ENCODE peak calls at places on chromosomes 16 and 17, in six cellular contexts. U, E, L, Q, A and S are unnamed samples.

GRCh38 chr17:40168262-40168832 is 8.9 kb upstream of the RAPGEFL1 start:
- DNase-seq in U (no peak), E (peak; percentile 69), L (peak; percentile 59), Q (peak; percentile 60), A (peak; percentile 70), S (peak; percentile 57)

GRCh38 chr16:57009641-57010170 is 20.3 kb downstream of the NLRC5 start:
- DNase-seq in U (no peak), E (no peak), L (no peak), Q (no peak), A (no peak), S (no peak)

GRCh38 chr16:8866884-8867482 is 1.8 kb downstream of the CARHSP1 start:
- DNase-seq in U (no peak), E (no peak), L (no peak), Q (no peak), A (peak; percentile 39), S (no peak)

GRCh38 chr16:12398029-12398735 is 405.5 kb downstream of the CPPED1 start:
- DNase-seq in U (no peak), E (peak; percentile 51), L (no peak), Q (no peak), A (no peak), S (no peak)

GRCh38 chr17:9475259-9475658 is 100.4 kb downstream of the STX8 start:
- DNase-seq in U (no peak), E (no peak), L (no peak), Q (no peak), A (no peak), S (no peak)

GRCh38 chr16:1293921-1294656 is 15.3 kb upstream of the UBE2I start:
- DNase-seq in U (no peak), E (no peak), L (no peak), Q (peak; percentile 53), A (no peak), S (no peak)

GRCh38 chr17:7503521-7503920 is 19.4 kb downstream of the POLR2A start:
- DNase-seq in U (no peak), E (no peak), L (no peak), Q (no peak), A (no peak), S (no peak)

GRCh38 chr17:29195465-29196081 is 15.4 kb upstream of the MYO18A start:
- DNase-seq in U (no peak), E (no peak), L (no peak), Q (peak; percentile 75), A (no peak), S (no peak)

DNA sequence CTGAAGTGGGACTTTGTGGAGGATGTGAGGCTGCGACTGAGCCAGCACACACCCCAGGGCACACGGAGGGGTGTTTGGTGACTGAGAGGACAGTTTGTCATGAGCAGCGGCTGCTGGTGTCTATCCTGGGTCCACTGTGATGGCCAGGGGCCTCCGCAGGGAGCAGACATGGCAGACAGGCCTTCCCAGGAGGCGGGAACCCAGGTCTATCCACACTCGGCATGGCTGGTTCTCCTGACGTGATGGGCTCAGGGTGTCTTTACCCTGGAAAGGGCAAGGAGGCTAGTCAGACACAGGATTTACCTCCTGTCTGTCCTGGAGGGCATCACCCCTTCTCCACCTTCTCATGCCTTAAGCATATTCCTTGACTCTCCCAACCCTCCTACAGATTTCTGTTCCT is 671 bp upstream of the CD300C start:
- DNase-seq in U (no peak), E (no peak), L (no peak), Q (no peak), A (no peak), S (no peak)
- H3K14ac ChIP-seq in U (no peak overlapping the region), E (no peak overlapping the region), L (no peak overlapping the region), Q (no peak overlapping the region), A (no peak overlapping the region), S (no peak overlapping the region)

GRCh38 chr17:82058855-82059249 is 6.8 kb downstream of the DUS1L start:
- DNase-seq in U (no peak), E (no peak), L (no peak), Q (no peak), A (no peak), S (no peak)

GRCh38 chr17:82060001-82060380 is 5.6 kb downstream of the DUS1L start:
- DNase-seq in U (no peak), E (no peak), L (no peak), Q (no peak), A (no peak), S (no peak)

GRCh38 chr17:82059272-82060000 is 6.2 kb downstream of the DUS1L start:
- DNase-seq in U (no peak), E (no peak), L (no peak), Q (no peak), A (no peak), S (no peak)

GRCh38 chr17:82056729-82057621 is 5.3 kb downstream of the GPS1 start:
- DNase-seq in U (no peak), E (no peak), L (no peak), Q (no peak), A (no peak), S (no peak)

DNA sequence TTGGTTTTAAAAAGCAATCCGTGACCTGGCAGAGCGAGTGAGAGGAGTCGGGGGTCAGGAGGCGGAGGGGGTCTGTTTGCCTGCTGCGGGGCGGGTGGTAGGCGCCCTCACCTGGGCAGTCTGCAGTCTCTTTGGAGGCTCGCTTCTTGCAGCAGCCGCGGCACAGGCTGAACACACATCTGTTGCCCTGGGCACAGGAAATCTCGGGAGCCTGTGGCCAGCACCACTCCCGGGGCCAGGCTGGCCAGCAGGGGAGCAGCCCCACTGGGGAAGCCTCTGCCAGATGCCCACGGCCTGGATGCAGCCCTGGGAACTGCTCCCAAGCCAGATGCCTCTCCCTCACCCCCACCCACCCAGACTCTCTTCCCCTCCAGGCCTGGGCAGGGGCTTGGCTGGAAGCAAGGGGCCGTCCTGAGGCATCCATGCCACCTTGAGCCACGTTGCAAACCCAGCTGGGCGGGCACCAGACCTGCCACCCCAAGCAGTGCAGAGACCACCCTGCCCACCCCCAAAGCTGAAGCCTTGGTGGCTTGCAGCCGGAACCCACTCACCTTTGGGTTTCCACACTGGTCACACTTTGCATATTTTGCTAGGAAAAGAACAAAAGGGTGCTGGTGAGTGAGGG is 6.6 kb downstream of the GPS1 start:
- DNase-seq in U (no peak), E (no peak), L (no peak), Q (no peak), A (no peak), S (no peak)
- H3K4me2 ChIP-seq in U (no peak overlapping the region), E (no peak overlapping the region), L (no peak overlapping the region), Q (no peak overlapping the region), A (no peak overlapping the region), S (no peak overlapping the region)

GRCh38 chr16:85916141-85916890 is 17.4 kb downstream of the IRF8 start:
- DNase-seq in U (no peak), E (no peak), L (no peak), Q (peak; percentile 98), A (no peak), S (no peak)
- H2AFZ ChIP-seq in U (no peak overlapping the region), E (no peak overlapping the region), L (no peak overlapping the region), Q (no peak overlapping the region), A (no peak overlapping the region), S (no peak overlapping the region)

GRCh38 chr17:80559688-80560290 is 15.2 kb downstream of the RPTOR start:
- DNase-seq in U (no peak), E (peak; percentile 88), L (no peak), Q (peak; percentile 71), A (peak; percentile 22), S (no peak)

GRCh38 chr17:80564545-80564944 is 19.9 kb downstream of the RPTOR start:
- DNase-seq in U (no peak), E (no peak), L (no peak), Q (no peak), A (no peak), S (no peak)

GRCh38 chr17:80565347-80566053 is 20.9 kb downstream of the RPTOR start:
- DNase-seq in U (no peak), E (no peak), L (peak; percentile 55), Q (peak; percentile 22), A (no peak), S (no peak)

GRCh38 chr17:80558046-80558445 is 13.4 kb downstream of the RPTOR start:
- DNase-seq in U (no peak), E (no peak), L (no peak), Q (no peak), A (no peak), S (no peak)

GRCh38 chr17:80561541-80562114 is 17.0 kb downstream of the RPTOR start:
- DNase-seq in U (no peak), E (no peak), L (no peak), Q (no peak), A (no peak), S (no peak)
- H3K14ac ChIP-seq in U (no peak overlapping the region), E (no peak overlapping the region), L (no peak overlapping the region), Q (no peak overlapping the region), A (no peak overlapping the region), S (no peak overlapping the region)

DNA sequence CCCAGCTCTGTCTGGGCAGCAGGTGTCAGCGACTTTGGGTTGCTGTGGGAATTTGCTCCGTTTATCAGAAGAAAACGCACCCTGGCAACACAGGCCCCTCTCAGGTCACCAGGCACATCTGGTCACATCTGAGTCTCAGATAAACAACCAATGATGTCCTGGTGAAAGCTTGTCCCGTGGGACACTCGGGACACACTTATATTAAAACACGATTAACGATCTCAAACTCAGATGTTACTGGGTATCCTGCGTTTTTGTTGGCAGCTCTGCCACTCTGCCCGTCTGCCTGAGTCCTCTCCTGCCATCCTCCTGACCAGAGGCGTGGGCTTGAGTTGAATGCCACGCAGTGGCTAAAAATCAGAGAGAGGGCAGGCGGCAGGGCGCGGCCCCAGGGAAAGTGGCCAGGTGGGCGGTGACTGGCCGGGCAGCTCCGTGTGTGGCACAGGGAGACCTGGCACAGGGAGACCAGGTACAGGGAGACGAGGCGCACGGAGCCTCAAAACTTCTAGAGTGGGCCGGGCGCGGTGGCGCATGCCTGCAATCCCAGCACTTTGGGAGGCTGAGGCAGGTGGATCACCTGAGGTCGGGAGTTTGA is 2.1 kb downstream of the SECTM1 start:
- DNase-seq in U (no peak), E (no peak), L (no peak), Q (no peak), A (no peak), S (no peak)
- H3K4me2 ChIP-seq in U (no peak overlapping the region), E (no peak overlapping the region), L (no peak overlapping the region), Q (no peak overlapping the region), A (no peak overlapping the region), S (no peak overlapping the region)

GRCh38 chr16:81861915-81862314 is 82.8 kb downstream of the PLCG2 start:
- DNase-seq in U (no peak), E (no peak), L (no peak), Q (no peak), A (no peak), S (no peak)
- H2AFZ ChIP-seq in U (no peak overlapping the region), E (no peak overlapping the region), L (peak overlapping the region; percentile 24), Q (no peak overlapping the region), A (no peak overlapping the region), S (no peak overlapping the region)

DNA sequence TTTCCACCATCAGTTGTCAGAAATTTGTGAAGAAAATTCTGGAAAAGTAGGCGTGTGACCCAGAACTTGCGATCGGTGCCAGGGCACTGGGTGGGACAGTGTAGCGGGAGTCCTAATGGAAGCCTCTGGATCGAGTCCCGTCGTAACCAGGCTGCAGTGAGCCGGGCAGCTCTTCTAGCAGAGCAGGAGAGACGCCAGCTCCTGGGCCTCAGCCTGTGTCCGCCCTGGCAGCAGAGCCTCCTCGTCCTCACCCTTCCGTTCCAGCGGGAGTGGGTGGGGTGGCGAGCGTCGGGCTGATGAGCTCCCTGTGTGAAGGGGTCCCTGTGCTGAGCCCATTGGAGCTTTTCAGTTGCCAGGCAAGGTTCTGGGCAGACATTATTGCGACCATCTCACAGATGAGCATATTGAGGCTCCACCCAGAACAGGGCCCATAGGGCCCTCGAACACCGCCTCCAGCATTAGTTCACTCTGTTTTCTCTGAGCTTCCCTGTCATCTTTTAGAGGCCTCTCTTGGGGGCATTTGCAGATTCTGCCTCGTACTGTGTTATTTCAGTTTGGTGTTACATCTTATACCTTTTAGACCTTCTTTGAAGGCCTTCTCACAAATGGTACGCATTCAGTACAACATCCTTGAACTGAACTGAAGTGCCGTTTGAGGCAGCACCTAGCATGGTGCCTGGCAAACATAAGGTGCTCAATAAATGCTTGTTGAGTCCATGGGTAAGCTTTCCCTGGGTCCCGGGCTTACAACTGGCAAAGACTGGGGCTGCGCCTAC is 207.1 kb upstream of the CIBAR2 start:
- DNase-seq in U (no peak), E (no peak), L (no peak), Q (no peak), A (no peak), S (no peak)
- H3K14ac ChIP-seq in U (no peak overlapping the region), E (no peak overlapping the region), L (no peak overlapping the region), Q (no peak overlapping the region), A (no peak overlapping the region), S (no peak overlapping the region)